ENCODE peak calls at places on chromosomes 5 and 9, in eight cellular contexts. G is psoas muscle; J is DND-41; E is IMR-90; C is mucosa of descending colon; V is bronchial epithelial cell; H is fibroblast of the aortic adventitia; T is CD8-positive, alpha-beta T cell. I is an unnamed sample.

GRCh38 chr5:180605554-180606214 is 14.4 kb upstream of the SCGB3A1 start:
- DNase-seq in G (peak), H (peak), C (peak), T (peak), J (peak), E (peak), V (peak), I (peak)

GRCh38 chr9:106179181-106179580 is 484.8 kb downstream of the TMEM38B start:
- DNase-seq in C (no peak), H (no peak), T (no peak), E (no peak), G (no peak), J (no peak), V (no peak), I (no peak)

GRCh38 chr5:93990504-93991085 is 249.2 kb upstream of the POU5F2 start:
- DNase-seq in E (peak), H (peak), J (no peak), C (no peak), V (no peak), G (no peak), T (no peak), I (peak)

GRCh38 chr5:40734986-40735385 is 20.8 kb downstream of the TTC33 start:
- DNase-seq in H (peak), C (no peak), V (peak), G (no peak), J (no peak), E (peak), T (no peak), I (peak)

GRCh38 chr5:36017622-36018021 is 26.4 kb upstream of the UGT3A1 start:
- DNase-seq in E (no peak), C (no peak), T (no peak), J (no peak), V (peak), H (no peak), G (no peak), I (no peak)

GRCh38 chr5:73768-74502 is 18.0 kb upstream of the PLEKHG4B start:
- DNase-seq in J (no peak), C (no peak), G (no peak), H (no peak), T (no peak), E (no peak), V (no peak), I (no peak)

GRCh38 chr9:129601082-129601674 is 19.7 kb downstream of the C9orf50 start:
- DNase-seq in T (no peak), J (no peak), G (no peak), V (no peak), E (no peak), H (no peak), C (peak), I (no peak)

GRCh38 chr5:77232959-77233358 is 22.5 kb downstream of the PDE8B start:
- DNase-seq in V (no peak), C (no peak), J (no peak), T (no peak), H (no peak), G (no peak), E (no peak), I (peak)

GRCh38 chr5:96745025-96745424 is 62.7 kb downstream of the ERAP1 start:
- DNase-seq in G (no peak), C (no peak), E (no peak), V (no peak), H (no peak), T (no peak), J (no peak), I (no peak)

GRCh38 chr5:113190347-113190746 is 213.7 kb downstream of the DCP2 start:
- DNase-seq in V (no peak), T (no peak), G (no peak), H (peak), J (no peak), C (no peak), E (peak), I (no peak)

GRCh38 chr9:136625101-136626065 is 37.3 kb upstream of the EGFL7 start:
- DNase-seq in G (peak), J (peak), V (peak), E (peak), C (peak), H (peak), T (no peak), I (peak)

GRCh38 chr5:67515020-67515689 is 318.6 kb upstream of the CD180 start:
- DNase-seq in H (no peak), V (no peak), J (peak), T (peak), C (no peak), E (no peak), G (no peak), I (no peak)

GRCh38 chr9:97706246-97706645 is 9.1 kb upstream of the XPA start:
- DNase-seq in H (no peak), V (peak), C (no peak), T (no peak), E (peak), G (no peak), J (no peak), I (no peak)

GRCh38 chr9:92142329-92142728 is 27.1 kb upstream of the SPTLC1 start:
- DNase-seq in C (no peak), G (no peak), J (no peak), V (no peak), E (no peak), T (no peak), H (no peak), I (no peak)

GRCh38 chr9:105187781-105188180 is 56.7 kb upstream of the SLC44A1 start:
- DNase-seq in G (no peak), E (peak), C (no peak), H (peak), J (no peak), T (no peak), V (peak), I (peak)

GRCh38 chr5:122192883-122193496 is 63.6 kb downstream of the ZNF474 start:
- DNase-seq in E (peak), V (peak), G (no peak), C (no peak), T (no peak), J (peak), H (peak), I (peak)

GRCh38 chr5:22852807-22853670 is at the start of gene CDH12:
- DNase-seq in J (no peak), C (no peak), V (no peak), T (no peak), H (no peak), G (no peak), E (no peak), I (no peak)

GRCh38 chr5:176737001-176737745 is 73.2 kb upstream of the UNC5A start:
- DNase-seq in V (no peak), G (no peak), H (no peak), E (no peak), J (no peak), T (no peak), C (no peak), I (no peak)

GRCh38 chr9:77589046-77589795 is 58.9 kb downstream of the GNA14 start:
- DNase-seq in C (no peak), G (no peak), J (no peak), T (no peak), H (no peak), V (peak), E (no peak), I (no peak)

DNA sequence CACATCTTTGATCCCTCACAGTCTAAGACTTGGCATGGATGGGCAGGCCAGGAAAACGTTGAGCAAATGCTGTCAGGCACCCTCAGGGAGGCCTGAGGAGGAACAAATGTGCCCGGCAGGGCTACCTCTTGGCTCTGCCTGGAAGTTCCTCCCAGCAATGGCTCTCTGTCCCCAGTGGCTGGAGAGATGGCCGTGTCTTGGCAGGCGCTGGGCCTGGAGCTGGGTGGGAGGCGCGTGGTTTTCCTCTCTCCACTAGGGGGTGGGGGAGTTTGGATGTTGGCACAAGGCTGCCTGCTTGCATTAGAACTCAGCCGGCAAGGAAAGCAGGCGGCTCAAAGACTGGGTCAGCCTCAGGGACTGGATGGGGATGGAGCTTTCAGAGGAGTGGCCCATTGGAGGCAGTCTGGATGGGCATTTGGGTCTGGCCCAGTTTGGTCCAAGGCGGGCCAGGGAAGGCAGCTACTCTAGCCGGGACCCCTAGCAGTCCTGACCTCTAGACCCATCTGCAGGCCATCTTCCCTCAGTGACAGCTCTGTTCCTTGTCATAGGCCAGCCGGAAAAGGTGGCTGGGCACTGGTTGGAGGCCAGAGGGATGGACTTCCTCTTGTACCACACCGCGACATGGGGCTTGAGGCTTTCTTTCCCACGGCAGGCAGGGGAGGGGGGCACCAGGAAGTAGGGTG is 68.2 kb upstream of the STC2 start:
- DNase-seq in J (peak), G (peak), C (no peak), H (no peak), V (no peak), T (no peak), E (no peak), I (peak)
- TF ChIP-seq CTCF in J (peak), G (no peak), C (no peak), H (peak), V (no peak), T (no peak), E (no peak), I (peak)

DNA sequence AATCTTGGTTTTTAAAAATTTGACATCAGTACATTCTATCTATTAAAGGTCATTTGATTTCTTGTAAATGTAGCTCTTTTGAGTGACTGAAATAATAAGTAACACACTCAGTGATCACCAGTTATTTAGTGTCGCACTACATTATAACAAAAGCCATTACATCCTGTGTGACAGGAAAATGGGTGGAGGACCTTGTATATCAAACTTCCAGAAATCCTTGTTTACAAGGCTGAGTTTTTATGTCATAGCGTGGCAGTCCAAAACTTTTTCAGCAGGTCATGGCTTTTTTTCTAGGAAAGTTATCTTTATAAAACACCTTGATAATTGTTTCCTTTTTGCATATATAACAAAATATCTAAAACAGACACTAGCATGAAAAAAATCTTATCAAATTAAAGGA is 14.4 kb upstream of the ITGA1 start:
- DNase-seq in T (no peak), E (no peak), C (no peak), H (no peak), G (no peak), V (no peak), J (no peak), I (no peak)
- TF ChIP-seq CTCF in T (no peak), E (no peak), C (no peak), H (no peak), G (no peak), V (no peak), J (no peak), I (no peak)

DNA sequence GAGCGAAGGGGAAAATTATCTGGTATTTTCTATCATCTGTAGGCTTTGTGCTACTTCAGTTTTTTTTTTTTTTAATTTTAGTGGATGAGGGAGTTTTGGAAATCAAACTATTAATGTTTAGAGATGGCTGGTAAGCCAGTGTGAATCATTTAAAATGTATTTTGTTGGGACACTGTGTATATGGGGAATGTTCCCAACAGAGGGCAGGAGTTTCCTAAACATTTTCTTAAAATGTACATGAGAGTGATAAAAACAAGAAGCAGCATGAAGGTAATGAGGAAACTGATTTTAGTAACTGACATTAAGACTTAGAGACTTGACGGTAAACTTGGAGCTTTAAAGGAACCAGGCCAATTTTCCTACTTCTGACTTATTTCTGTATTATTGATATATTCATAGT is 68.2 kb upstream of the ITGA2 start:
- DNase-seq in T (no peak), H (peak), G (no peak), V (peak), E (peak), C (no peak), J (no peak), I (peak)
- TF ChIP-seq CTCF in T (no peak), H (no peak), G (no peak), V (no peak), E (no peak), C (no peak), J (no peak), I (no peak)

GRCh38 chr5:99702565-99702964 is 773.8 kb upstream of the CHD1 start:
- DNase-seq in E (no peak), G (no peak), T (no peak), V (peak), C (no peak), H (no peak), J (no peak), I (no peak)
- TF ChIP-seq CTCF in E (no peak), G (no peak), T (no peak), V (no peak), C (no peak), H (no peak), J (no peak), I (no peak)

GRCh38 chr5:119339344-119339743 is 16.5 kb upstream of the TNFAIP8 start:
- DNase-seq in V (no peak), J (no peak), G (no peak), C (no peak), T (no peak), E (no peak), H (no peak), I (no peak)
- TF ChIP-seq CTCF in V (no peak), J (no peak), G (no peak), C (no peak), T (no peak), E (no peak), H (no peak), I (no peak)

GRCh38 chr9:90838098-90838497 is 36.5 kb downstream of the SYK start:
- DNase-seq in E (no peak), G (no peak), T (no peak), V (peak), C (no peak), H (no peak), J (no peak), I (no peak)
- TF ChIP-seq CTCF in E (no peak), G (no peak), T (no peak), V (no peak), C (no peak), H (no peak), J (no peak), I (no peak)

GRCh38 chr5:127572930-127573329 is 55.5 kb downstream of the PRRC1 start:
- DNase-seq in G (no peak), V (peak), T (no peak), H (no peak), J (no peak), C (no peak), E (no peak), I (no peak)
- TF ChIP-seq CTCF in G (no peak), V (peak), T (no peak), H (no peak), J (peak), C (no peak), E (no peak), I (peak)

GRCh38 chr5:44932922-44933585 is 124.3 kb downstream of the MRPS30 start:
- DNase-seq in C (no peak), E (no peak), H (no peak), T (no peak), V (no peak), G (no peak), J (no peak), I (no peak)

GRCh38 chr5:44935871-44936270 is 127.1 kb downstream of the MRPS30 start:
- DNase-seq in G (no peak), H (no peak), J (no peak), E (no peak), T (no peak), V (no peak), C (no peak), I (no peak)

GRCh38 chr5:44933686-44934085 is 124.9 kb downstream of the MRPS30 start:
- DNase-seq in H (no peak), J (no peak), C (no peak), E (no peak), T (no peak), G (no peak), V (no peak), I (no peak)

DNA sequence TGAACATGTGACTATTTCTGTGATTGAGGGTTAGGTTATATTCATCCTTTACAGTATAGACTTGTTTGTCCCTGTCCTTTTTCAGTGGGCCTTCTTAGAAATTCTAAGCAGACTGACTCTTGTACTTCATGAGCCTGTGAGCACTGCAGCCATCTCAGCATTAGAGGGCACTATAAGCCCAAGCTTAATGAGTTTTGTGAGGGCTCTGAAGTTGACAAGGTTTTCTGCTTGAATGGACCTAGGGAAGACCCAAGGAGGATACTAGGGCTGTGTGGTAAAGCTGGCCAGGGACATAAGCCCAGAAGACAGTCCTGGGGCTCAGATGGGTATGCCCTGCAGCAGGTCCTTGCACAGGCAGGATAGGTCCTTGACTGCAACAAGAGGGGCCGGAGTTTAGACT is 126.5 kb downstream of the MRPS30 start:
- DNase-seq in H (no peak), G (no peak), V (peak), C (no peak), E (no peak), T (no peak), J (no peak), I (no peak)
- TF ChIP-seq CTCF in H (no peak), G (no peak), V (no peak), C (no peak), E (no peak), T (no peak), J (peak), I (no peak)

I was measured in fibroblast of villous mesenchyme.